ENCODE peak calls at places on chromosomes 3 and 15, in seven cellular contexts. Z, W, F, U, P, H and E are unnamed samples.
A peak's percentile ranks its signal among the peaks of the same experiment; 100 is the strongest.

GRCh38 chr3:197912770-197913476 is 37.1 kb upstream of the RPL35A start:
- DNase-seq in Z (no peak), W (no peak), F (no peak), U (no peak), P (no peak), H (no peak), E (no peak)

GRCh38 chr3:61761694-61762430 is 200.5 kb downstream of the PTPRG start:
- DNase-seq in Z (no peak), W (no peak), F (no peak), U (no peak), P (no peak), H (no peak), E (no peak)

GRCh38 chr3:12897537-12898289 is 56.3 kb upstream of the RPL32 start:
- DNase-seq in Z (no peak), W (peak; percentile 13), F (no peak), U (no peak), P (peak; percentile 39), H (no peak), E (no peak)

GRCh38 chr15:29686079-29686425 is 136.2 kb downstream of the TJP1 start:
- DNase-seq in Z (no peak), W (no peak), F (no peak), U (no peak), P (no peak), H (no peak), E (no peak)

GRCh38 chr3:189392969-189393368 is 221.2 kb downstream of the TPRG1 start:
- DNase-seq in Z (no peak), W (no peak), F (no peak), U (peak; percentile 78), P (no peak), H (peak; percentile 69), E (no peak)

GRCh38 chr15:79967331-79968182 is 3.4 kb downstream of the BCL2A1 start:
- DNase-seq in Z (no peak), W (no peak), F (no peak), U (no peak), P (no peak), H (no peak), E (no peak)

GRCh38 chr3:41683666-41684350 is 278.1 kb downstream of the ULK4 start:
- DNase-seq in Z (no peak), W (no peak), F (no peak), U (peak; percentile 44), P (no peak), H (peak; percentile 80), E (no peak)

GRCh38 chr3:111963424-111963823 is 15.4 kb upstream of the ABHD10 start:
- DNase-seq in Z (no peak), W (no peak), F (peak; percentile 49), U (no peak), P (no peak), H (no peak), E (no peak)

GRCh38 chr15:73972984-73973682 is 19.0 kb downstream of the STOML1 start:
- DNase-seq in Z (peak; percentile 84), W (peak; percentile 88), F (no peak), U (peak; percentile 89), P (peak; percentile 89), H (peak; percentile 92), E (peak; percentile 89)

GRCh38 chr3:52039846-52040245 is 16.5 kb downstream of the DUSP7 start:
- DNase-seq in Z (no peak), W (peak; percentile 91), F (no peak), U (peak; percentile 78), P (no peak), H (peak; percentile 39), E (no peak)

GRCh38 chr15:46848704-46849103 is 868.6 kb upstream of the SEMA6D start:
- DNase-seq in Z (no peak), W (no peak), F (peak; percentile 16), U (no peak), P (no peak), H (no peak), E (no peak)

GRCh38 chr15:83287541-83288027 is 3.1 kb upstream of the BNC1 start:
- DNase-seq in Z (no peak), W (no peak), F (peak; percentile 92), U (no peak), P (no peak), H (no peak), E (no peak)

GRCh38 chr3:126319701-126320295 is 37.4 kb downstream of the KLF15 start:
- DNase-seq in Z (no peak), W (no peak), F (no peak), U (no peak), P (no peak), H (no peak), E (no peak)

GRCh38 chr15:91894606-91895005 is 41.1 kb downstream of the SLCO3A1 start:
- DNase-seq in Z (no peak), W (no peak), F (no peak), U (no peak), P (no peak), H (no peak), E (no peak)

GRCh38 chr3:196569003-196569516 is 600 bp downstream of the FBXO45 start:
- DNase-seq in Z (peak; percentile 51), W (peak; percentile 72), F (no peak), U (peak; percentile 12), P (no peak), H (peak; percentile 75), E (peak; percentile 58)